ENCODE peak calls at places on chromosomes 2 and 18, in six cellular contexts. E is NCI-H345; T is naive thymus-derived CD8-positive, alpha-beta T cell; X is stimulated activated CD4-positive, alpha-beta T cell treated with anti-CD3 and anti-CD28 coated beads, Interleukin-4, amount 100 ng/mL, for 1 hour; B is memory B cell; J is stomach. V is an unnamed sample.

GRCh38 chr2:68059769-68060525 is 2.9 kb downstream of the C1D start:
- DNase-seq in E (no peak), T (no peak), X (no peak), B (no peak), J (no peak), V (no peak)

GRCh38 chr2:85811173-85811849 is 57.5 kb downstream of the ATOH8 start:
- DNase-seq in E (no peak), T (no peak), X (no peak), B (no peak), J (peak), V (peak)

GRCh38 chr2:219274392-219274921 is 4.7 kb upstream of the DNAJB2 start:
- DNase-seq in E (no peak), T (no peak), X (no peak), B (no peak), J (no peak), V (peak)

GRCh38 chr18:903703-904102 is 968 bp upstream of the ADCYAP1 start:
- DNase-seq in E (peak), T (peak), X (peak), B (no peak), J (peak), V (peak)

GRCh38 chr18:52343138-52343537 is 3.1 kb downstream of the DCC start:
- DNase-seq in E (no peak), T (no peak), X (no peak), B (no peak), J (no peak), V (no peak)

GRCh38 chr2:213246665-213247281 is 37.5 kb upstream of the SPAG16 start:
- DNase-seq in E (peak), T (peak), X (peak), B (peak), J (peak), V (no peak)

GRCh38 chr18:37484893-37485834 is 80.4 kb downstream of the CELF4 start:
- DNase-seq in E (peak), T (no peak), X (peak), B (no peak), J (no peak), V (no peak)

GRCh38 chr18:34522627-34523026 is 187.5 kb upstream of the DTNA start:
- DNase-seq in E (no peak), T (no peak), X (no peak), B (no peak), J (no peak), V (no peak)

GRCh38 chr2:222193328-222194008 is 105.3 kb downstream of the PAX3 start:
- DNase-seq in E (no peak), T (no peak), X (no peak), B (no peak), J (no peak), V (no peak)

GRCh38 chr2:29817846-29818680 is 103.3 kb downstream of the ALK start:
- DNase-seq in E (no peak), T (no peak), X (no peak), B (no peak), J (no peak), V (no peak)

GRCh38 chr2:61044596-61044995 is 21.1 kb upstream of the SANBR start:
- DNase-seq in E (no peak), T (no peak), X (no peak), B (peak), J (no peak), V (no peak)

GRCh38 chr18:59359576-59359952 is 499 bp upstream of the LMAN1 start:
- DNase-seq in E (no peak), T (no peak), X (no peak), B (no peak), J (no peak), V (no peak)

GRCh38 chr2:196939381-196939780 is 12.9 kb upstream of the PGAP1 start:
- DNase-seq in E (no peak), T (no peak), X (no peak), B (no peak), J (no peak), V (no peak)

GRCh38 chr18:57940166-57940565 is 103.9 kb upstream of the NEDD4L start:
- DNase-seq in E (no peak), T (no peak), X (no peak), B (no peak), J (no peak), V (no peak)

GRCh38 chr2:9091819-9092218 is 88.3 kb upstream of the MBOAT2 start:
- DNase-seq in E (no peak), T (no peak), X (no peak), B (no peak), J (no peak), V (no peak)

GRCh38 chr18:47251289-47252120 is at the start of gene SKOR2:
- DNase-seq in E (peak), T (no peak), X (no peak), B (no peak), J (no peak), V (no peak)

GRCh38 chr2:225891013-225891412 is 491.5 kb downstream of the NYAP2 start:
- DNase-seq in E (no peak), T (no peak), X (no peak), B (no peak), J (no peak), V (no peak)

GRCh38 chr2:205684871-205685313 is 2.6 kb downstream of the NRP2 start:
- DNase-seq in E (peak), T (no peak), X (no peak), B (no peak), J (no peak), V (peak)

GRCh38 chr18:53944721-53945120 is 279.7 kb downstream of the MBD2 start:
- DNase-seq in E (no peak), T (peak), X (no peak), B (peak), J (no peak), V (no peak)

V was measured in upper lobe of right lung.